ENCODE peak calls at places on chromosomes 3 and 15, in eight cellular contexts. One of them, this sample, is unnamed.

GRCh38 chr15:70156781-70157261 is 59.1 kb upstream of the TLE3 start:
- DNase-seq in fibroblast of villous mesenchyme: no peak
- DNase-seq in GM13977: no peak
- DNase-seq in hepatocyte: no peak
- DNase-seq in GM12864: no peak
- DNase-seq in choroid plexus epithelial cell: no peak
- DNase-seq in endothelial cell: no peak
- DNase-seq in stomach: peak
- DNase-seq in this sample: no peak

GRCh38 chr3:102668247-102668646 is 233.4 kb downstream of the ZPLD1 start:
- DNase-seq in endothelial cell: no peak
- DNase-seq in GM12864: no peak
- DNase-seq in GM13977: no peak
- DNase-seq in hepatocyte: no peak
- DNase-seq in fibroblast of villous mesenchyme: no peak
- DNase-seq in stomach: no peak
- DNase-seq in choroid plexus epithelial cell: no peak
- DNase-seq in this sample: no peak

GRCh38 chr3:159948423-159949140 is 40.1 kb upstream of the IL12A start:
- DNase-seq in fibroblast of villous mesenchyme: no peak
- DNase-seq in GM13977: no peak
- DNase-seq in choroid plexus epithelial cell: no peak
- DNase-seq in GM12864: no peak
- DNase-seq in endothelial cell: no peak
- DNase-seq in stomach: no peak
- DNase-seq in hepatocyte: no peak
- DNase-seq in this sample: no peak

GRCh38 chr15:40118473-40118872 is 9.8 kb upstream of the BMF start:
- DNase-seq in hepatocyte: no peak
- DNase-seq in choroid plexus epithelial cell: no peak
- DNase-seq in GM12864: no peak
- DNase-seq in GM13977: no peak
- DNase-seq in fibroblast of villous mesenchyme: peak
- DNase-seq in stomach: no peak
- DNase-seq in endothelial cell: no peak
- DNase-seq in this sample: peak

GRCh38 chr3:161403251-161403650 is 31.9 kb upstream of the SPTSSB start:
- DNase-seq in fibroblast of villous mesenchyme: no peak
- DNase-seq in stomach: no peak
- DNase-seq in GM12864: no peak
- DNase-seq in choroid plexus epithelial cell: peak
- DNase-seq in hepatocyte: no peak
- DNase-seq in GM13977: no peak
- DNase-seq in endothelial cell: no peak
- DNase-seq in this sample: no peak

GRCh38 chr15:99146661-99147060 is 41.8 kb downstream of the SYNM start:
- DNase-seq in endothelial cell: no peak
- DNase-seq in GM13977: no peak
- DNase-seq in stomach: no peak
- DNase-seq in choroid plexus epithelial cell: no peak
- DNase-seq in fibroblast of villous mesenchyme: no peak
- DNase-seq in hepatocyte: no peak
- DNase-seq in GM12864: no peak
- DNase-seq in this sample: no peak

GRCh38 chr15:51726302-51727073 is 11.0 kb downstream of the LYSMD2 start:
- DNase-seq in fibroblast of villous mesenchyme: peak
- DNase-seq in stomach: no peak
- DNase-seq in GM12864: no peak
- DNase-seq in endothelial cell: no peak
- DNase-seq in GM13977: peak
- DNase-seq in hepatocyte: peak
- DNase-seq in choroid plexus epithelial cell: peak
- DNase-seq in this sample: peak

GRCh38 chr3:37741644-37742043 is 120.0 kb upstream of the CTDSPL start:
- DNase-seq in stomach: peak
- DNase-seq in GM13977: no peak
- DNase-seq in hepatocyte: peak
- DNase-seq in endothelial cell: peak
- DNase-seq in fibroblast of villous mesenchyme: peak
- DNase-seq in GM12864: no peak
- DNase-seq in choroid plexus epithelial cell: peak
- DNase-seq in this sample: no peak

GRCh38 chr3:29619676-29620075 is 338.8 kb downstream of the RBMS3 start:
- DNase-seq in GM12864: no peak
- DNase-seq in choroid plexus epithelial cell: no peak
- DNase-seq in GM13977: no peak
- DNase-seq in stomach: no peak
- DNase-seq in hepatocyte: no peak
- DNase-seq in fibroblast of villous mesenchyme: no peak
- DNase-seq in endothelial cell: no peak
- DNase-seq in this sample: no peak

GRCh38 chr15:23866832-23867231 is 179.7 kb upstream of the NDN start:
- DNase-seq in endothelial cell: no peak
- DNase-seq in stomach: no peak
- DNase-seq in fibroblast of villous mesenchyme: no peak
- DNase-seq in GM12864: no peak
- DNase-seq in hepatocyte: peak
- DNase-seq in choroid plexus epithelial cell: no peak
- DNase-seq in GM13977: no peak
- DNase-seq in this sample: no peak

GRCh38 chr3:4421121-4421520 is 45.9 kb downstream of the SUMF1 start:
- DNase-seq in endothelial cell: no peak
- DNase-seq in GM13977: peak
- DNase-seq in GM12864: no peak
- DNase-seq in hepatocyte: no peak
- DNase-seq in choroid plexus epithelial cell: peak
- DNase-seq in stomach: no peak
- DNase-seq in fibroblast of villous mesenchyme: peak
- DNase-seq in this sample: no peak

DNA sequence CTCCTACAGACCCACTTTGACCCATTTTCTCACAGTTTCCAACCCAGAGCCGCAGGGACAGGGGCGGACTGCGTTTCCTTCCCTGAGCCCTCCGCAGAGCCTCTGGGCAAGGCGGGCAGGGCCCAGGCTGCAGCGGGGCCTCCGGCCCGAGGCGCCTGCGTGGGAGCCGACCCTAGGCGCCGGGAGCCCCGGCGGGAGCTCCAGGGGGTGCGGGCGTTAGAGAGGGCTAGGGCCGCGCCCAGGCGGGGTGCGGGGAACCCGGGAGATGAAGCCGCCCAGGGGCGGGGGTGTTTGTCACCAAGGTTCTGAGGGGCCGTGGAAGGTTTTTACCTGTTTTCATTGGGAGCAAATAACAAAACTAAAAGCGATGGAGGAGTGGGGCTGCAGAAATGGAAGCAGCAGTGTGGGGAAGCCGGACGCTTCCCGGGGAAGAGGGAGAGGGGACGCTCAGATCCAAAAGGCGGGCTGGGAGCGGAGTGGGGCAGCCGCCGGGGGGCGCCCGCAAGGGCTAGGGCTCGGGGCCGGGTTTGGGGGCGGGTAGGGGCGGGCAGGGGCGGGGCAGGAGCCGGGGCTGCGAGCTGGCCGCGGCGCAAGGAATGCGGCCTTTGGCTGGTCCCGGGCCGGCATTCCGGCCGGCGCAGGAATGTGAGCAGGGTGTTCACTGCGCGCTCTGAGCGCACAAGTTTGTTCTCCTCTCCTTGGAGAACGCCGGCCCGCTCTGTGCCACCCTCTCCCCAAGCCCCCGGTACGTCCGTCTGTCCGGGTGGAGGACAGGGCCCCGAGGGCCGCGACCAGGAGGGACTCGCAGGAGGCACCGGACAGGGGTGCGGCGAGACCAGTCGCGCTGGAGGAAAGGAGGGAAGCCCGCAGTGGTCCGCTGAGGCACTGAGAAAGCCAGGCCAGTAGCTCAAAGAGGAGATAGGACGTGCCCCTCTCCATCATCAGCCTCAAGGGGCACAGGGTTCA is 61.1 kb downstream of the AMOTL2 start:
- DNase-seq in GM13977: no peak
- DNase-seq in hepatocyte: peak
- DNase-seq in choroid plexus epithelial cell: peak
- DNase-seq in GM12864: no peak
- DNase-seq in stomach: peak
- DNase-seq in endothelial cell: peak
- DNase-seq in fibroblast of villous mesenchyme: peak
- DNase-seq in this sample: no peak
- TF ChIP-seq CTCF in GM13977: peak
- TF ChIP-seq CTCF in hepatocyte: peak
- TF ChIP-seq CTCF in choroid plexus epithelial cell: peak
- TF ChIP-seq CTCF in GM12864: no peak
- TF ChIP-seq CTCF in stomach: no peak
- TF ChIP-seq CTCF in endothelial cell: peak
- TF ChIP-seq CTCF in fibroblast of villous mesenchyme: peak
- TF ChIP-seq CTCF in this sample: peak

DNA sequence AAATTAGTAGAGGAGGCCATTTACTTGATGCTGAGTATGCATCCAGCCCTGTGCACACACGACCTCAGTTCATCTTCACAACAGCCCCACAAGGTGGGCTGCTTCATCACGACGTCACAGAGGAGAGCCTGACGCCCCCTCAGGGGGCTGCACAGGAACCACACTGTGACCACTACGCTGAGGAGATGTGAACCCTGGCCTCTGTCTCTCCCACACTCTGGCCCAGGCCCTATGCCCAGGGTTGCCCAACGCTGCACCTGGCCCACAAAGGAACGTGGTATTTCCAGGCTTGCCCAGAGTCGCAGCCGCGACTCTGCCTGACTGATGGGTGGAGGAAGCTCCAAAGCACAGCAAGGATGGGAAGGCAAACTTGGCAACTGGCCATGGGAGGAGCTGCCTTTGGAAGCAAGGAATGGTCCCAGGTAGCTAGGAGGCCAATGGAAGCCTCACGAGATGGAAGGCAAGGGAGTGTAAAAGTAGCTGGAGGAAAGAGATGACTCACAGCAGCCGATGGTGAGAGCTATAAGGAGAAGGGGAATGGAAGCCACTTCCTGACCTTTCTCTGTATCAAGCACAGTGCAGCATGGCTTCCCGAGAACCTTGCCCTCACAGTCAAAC is 226.0 kb downstream of the KLF13 start:
- DNase-seq in choroid plexus epithelial cell: no peak
- DNase-seq in GM12864: no peak
- DNase-seq in fibroblast of villous mesenchyme: no peak
- DNase-seq in hepatocyte: no peak
- DNase-seq in GM13977: no peak
- DNase-seq in stomach: no peak
- DNase-seq in endothelial cell: no peak
- DNase-seq in this sample: no peak
- TF ChIP-seq CTCF in choroid plexus epithelial cell: no peak
- TF ChIP-seq CTCF in GM12864: no peak
- TF ChIP-seq CTCF in fibroblast of villous mesenchyme: no peak
- TF ChIP-seq CTCF in hepatocyte: no peak
- TF ChIP-seq CTCF in GM13977: no peak
- TF ChIP-seq CTCF in stomach: no peak
- TF ChIP-seq CTCF in endothelial cell: no peak
- TF ChIP-seq CTCF in this sample: no peak

GRCh38 chr15:85072917-85073316 is 91.3 kb downstream of the PDE8A start:
- DNase-seq in hepatocyte: no peak
- DNase-seq in endothelial cell: no peak
- DNase-seq in GM12864: no peak
- DNase-seq in GM13977: no peak
- DNase-seq in choroid plexus epithelial cell: no peak
- DNase-seq in stomach: no peak
- DNase-seq in fibroblast of villous mesenchyme: no peak
- DNase-seq in this sample: no peak

GRCh38 chr15:85073556-85074194 is 92.0 kb downstream of the PDE8A start:
- DNase-seq in choroid plexus epithelial cell: peak
- DNase-seq in GM12864: no peak
- DNase-seq in hepatocyte: no peak
- DNase-seq in stomach: no peak
- DNase-seq in endothelial cell: no peak
- DNase-seq in fibroblast of villous mesenchyme: peak
- DNase-seq in GM13977: peak
- DNase-seq in this sample: no peak

GRCh38 chr15:85071061-85071460 is 89.4 kb downstream of the PDE8A start:
- DNase-seq in GM12864: no peak
- DNase-seq in fibroblast of villous mesenchyme: no peak
- DNase-seq in stomach: no peak
- DNase-seq in endothelial cell: no peak
- DNase-seq in hepatocyte: no peak
- DNase-seq in choroid plexus epithelial cell: no peak
- DNase-seq in GM13977: no peak
- DNase-seq in this sample: no peak

DNA sequence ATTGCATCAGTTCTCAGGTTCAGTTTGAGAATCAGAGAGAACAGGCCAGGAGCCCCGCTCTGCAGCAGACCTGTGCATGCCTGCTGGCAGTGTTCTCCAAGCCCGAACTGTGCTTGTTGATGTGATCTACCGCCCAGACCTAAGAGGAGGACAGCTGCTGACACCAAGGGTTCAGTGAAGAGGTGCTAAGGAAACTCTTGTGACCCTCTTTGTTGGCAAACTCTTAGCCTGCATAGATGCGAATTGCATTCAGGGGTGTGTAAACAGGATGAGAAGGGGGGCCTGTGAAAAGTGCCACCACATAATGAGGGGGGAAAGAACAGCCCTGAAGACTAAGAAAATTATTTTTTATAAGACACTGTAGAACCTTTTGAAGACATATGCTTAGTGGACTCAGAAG is 89.9 kb downstream of the PDE8A start:
- DNase-seq in endothelial cell: no peak
- DNase-seq in GM12864: no peak
- DNase-seq in stomach: no peak
- DNase-seq in GM13977: no peak
- DNase-seq in choroid plexus epithelial cell: no peak
- DNase-seq in hepatocyte: no peak
- DNase-seq in fibroblast of villous mesenchyme: no peak
- DNase-seq in this sample: no peak
- TF ChIP-seq CTCF in endothelial cell: no peak
- TF ChIP-seq CTCF in GM12864: no peak
- TF ChIP-seq CTCF in stomach: no peak
- TF ChIP-seq CTCF in GM13977: no peak
- TF ChIP-seq CTCF in choroid plexus epithelial cell: no peak
- TF ChIP-seq CTCF in hepatocyte: no peak
- TF ChIP-seq CTCF in fibroblast of villous mesenchyme: no peak
- TF ChIP-seq CTCF in this sample: no peak

GRCh38 chr15:90617668-90618097 is 88.0 kb downstream of the CRTC3 start:
- DNase-seq in stomach: no peak
- DNase-seq in fibroblast of villous mesenchyme: peak
- DNase-seq in GM12864: no peak
- DNase-seq in GM13977: no peak
- DNase-seq in endothelial cell: no peak
- DNase-seq in hepatocyte: no peak
- DNase-seq in choroid plexus epithelial cell: peak
- DNase-seq in this sample: no peak

GRCh38 chr15:90620379-90621134 is 90.8 kb downstream of the CRTC3 start:
- DNase-seq in choroid plexus epithelial cell: peak
- DNase-seq in stomach: no peak
- DNase-seq in GM12864: peak
- DNase-seq in endothelial cell: no peak
- DNase-seq in fibroblast of villous mesenchyme: peak
- DNase-seq in hepatocyte: no peak
- DNase-seq in GM13977: peak
- DNase-seq in this sample: no peak

GRCh38 chr15:90618330-90619136 is 88.8 kb downstream of the CRTC3 start:
- DNase-seq in stomach: no peak
- DNase-seq in GM13977: no peak
- DNase-seq in hepatocyte: no peak
- DNase-seq in fibroblast of villous mesenchyme: peak
- DNase-seq in choroid plexus epithelial cell: peak
- DNase-seq in GM12864: no peak
- DNase-seq in endothelial cell: no peak
- DNase-seq in this sample: no peak

GRCh38 chr15:90619939-90620338 is 90.2 kb downstream of the CRTC3 start:
- DNase-seq in fibroblast of villous mesenchyme: no peak
- DNase-seq in GM12864: no peak
- DNase-seq in stomach: no peak
- DNase-seq in hepatocyte: no peak
- DNase-seq in endothelial cell: no peak
- DNase-seq in choroid plexus epithelial cell: no peak
- DNase-seq in GM13977: no peak
- DNase-seq in this sample: peak

GRCh38 chr15:90619468-90619867 is 89.7 kb downstream of the CRTC3 start:
- DNase-seq in fibroblast of villous mesenchyme: no peak
- DNase-seq in GM12864: no peak
- DNase-seq in choroid plexus epithelial cell: no peak
- DNase-seq in endothelial cell: no peak
- DNase-seq in GM13977: no peak
- DNase-seq in stomach: no peak
- DNase-seq in hepatocyte: no peak
- DNase-seq in this sample: peak
- TF ChIP-seq CTCF in fibroblast of villous mesenchyme: no peak
- TF ChIP-seq CTCF in GM12864: no peak
- TF ChIP-seq CTCF in choroid plexus epithelial cell: peak
- TF ChIP-seq CTCF in endothelial cell: no peak
- TF ChIP-seq CTCF in GM13977: no peak
- TF ChIP-seq CTCF in stomach: no peak
- TF ChIP-seq CTCF in hepatocyte: no peak
- TF ChIP-seq CTCF in this sample: no peak

This sample was measured in Peyer's patch.